ENCODE peak calls at places on chromosomes 1 and 21, in eight cellular contexts. One of them, this sample, is unnamed.

GRCh38 chr1:206472454-206472853 is 2.2 kb downstream of the IKBKE start:
- DNase-seq in neuronal stem cell: no peak
- DNase-seq in Jurkat, Clone E6-1: peak
- DNase-seq in fibroblast of pulmonary artery: peak
- DNase-seq in pancreas: no peak
- DNase-seq in HCT116: no peak
- DNase-seq in mucosa of descending colon: peak
- DNase-seq in cardiac muscle cell: no peak
- DNase-seq in this sample: no peak

GRCh38 chr1:229070168-229070567 is 200.7 kb upstream of the RAB4A start:
- DNase-seq in pancreas: peak
- DNase-seq in fibroblast of pulmonary artery: peak
- DNase-seq in neuronal stem cell: no peak
- DNase-seq in HCT116: no peak
- DNase-seq in mucosa of descending colon: peak
- DNase-seq in Jurkat, Clone E6-1: no peak
- DNase-seq in cardiac muscle cell: peak
- DNase-seq in this sample: no peak

GRCh38 chr1:31372961-31373896 is at the start of gene FABP3:
- DNase-seq in fibroblast of pulmonary artery: peak
- DNase-seq in pancreas: peak
- DNase-seq in cardiac muscle cell: peak
- DNase-seq in mucosa of descending colon: peak
- DNase-seq in Jurkat, Clone E6-1: no peak
- DNase-seq in HCT116: no peak
- DNase-seq in neuronal stem cell: peak
- DNase-seq in this sample: no peak

GRCh38 chr21:38352536-38353219 is 95.9 kb downstream of the KCNJ15 start:
- DNase-seq in pancreas: peak
- DNase-seq in cardiac muscle cell: peak
- DNase-seq in neuronal stem cell: peak
- DNase-seq in Jurkat, Clone E6-1: peak
- DNase-seq in fibroblast of pulmonary artery: peak
- DNase-seq in HCT116: peak
- DNase-seq in mucosa of descending colon: peak
- DNase-seq in this sample: peak

GRCh38 chr1:16122916-16123315 is 33.0 kb downstream of the EPHA2 start:
- DNase-seq in pancreas: no peak
- DNase-seq in mucosa of descending colon: no peak
- DNase-seq in fibroblast of pulmonary artery: peak
- DNase-seq in Jurkat, Clone E6-1: peak
- DNase-seq in neuronal stem cell: no peak
- DNase-seq in HCT116: no peak
- DNase-seq in cardiac muscle cell: no peak
- DNase-seq in this sample: no peak

GRCh38 chr1:116232989-116233514 is 121.9 kb downstream of the MAB21L3 start:
- DNase-seq in Jurkat, Clone E6-1: no peak
- DNase-seq in cardiac muscle cell: peak
- DNase-seq in neuronal stem cell: no peak
- DNase-seq in HCT116: no peak
- DNase-seq in fibroblast of pulmonary artery: peak
- DNase-seq in mucosa of descending colon: no peak
- DNase-seq in pancreas: peak
- DNase-seq in this sample: peak

GRCh38 chr1:205948000-205948399 is 4.7 kb upstream of the SLC26A9 start:
- DNase-seq in fibroblast of pulmonary artery: no peak
- DNase-seq in HCT116: no peak
- DNase-seq in pancreas: no peak
- DNase-seq in Jurkat, Clone E6-1: no peak
- DNase-seq in neuronal stem cell: no peak
- DNase-seq in cardiac muscle cell: no peak
- DNase-seq in mucosa of descending colon: no peak
- DNase-seq in this sample: no peak

GRCh38 chr1:37999434-38000232 is 5.7 kb downstream of the FHL3 start:
- DNase-seq in neuronal stem cell: no peak
- DNase-seq in fibroblast of pulmonary artery: peak
- DNase-seq in mucosa of descending colon: no peak
- DNase-seq in HCT116: no peak
- DNase-seq in Jurkat, Clone E6-1: no peak
- DNase-seq in cardiac muscle cell: no peak
- DNase-seq in pancreas: peak
- DNase-seq in this sample: no peak

GRCh38 chr1:245332513-245332912 is 177.7 kb downstream of the KIF26B start:
- DNase-seq in HCT116: no peak
- DNase-seq in Jurkat, Clone E6-1: no peak
- DNase-seq in pancreas: no peak
- DNase-seq in fibroblast of pulmonary artery: no peak
- DNase-seq in neuronal stem cell: no peak
- DNase-seq in mucosa of descending colon: no peak
- DNase-seq in cardiac muscle cell: no peak
- DNase-seq in this sample: no peak

GRCh38 chr1:26829214-26829911 is 2.9 kb downstream of the ZDHHC18 start:
- DNase-seq in cardiac muscle cell: no peak
- DNase-seq in neuronal stem cell: no peak
- DNase-seq in mucosa of descending colon: no peak
- DNase-seq in fibroblast of pulmonary artery: no peak
- DNase-seq in Jurkat, Clone E6-1: no peak
- DNase-seq in HCT116: no peak
- DNase-seq in pancreas: no peak
- DNase-seq in this sample: no peak

GRCh38 chr21:45256021-45256911 is 31.4 kb downstream of the POFUT2 start:
- DNase-seq in Jurkat, Clone E6-1: peak
- DNase-seq in HCT116: no peak
- DNase-seq in fibroblast of pulmonary artery: no peak
- DNase-seq in neuronal stem cell: no peak
- DNase-seq in cardiac muscle cell: no peak
- DNase-seq in pancreas: no peak
- DNase-seq in mucosa of descending colon: no peak
- DNase-seq in this sample: no peak

GRCh38 chr1:232906441-232906840 is 44.0 kb upstream of the NTPCR start:
- DNase-seq in HCT116: no peak
- DNase-seq in cardiac muscle cell: no peak
- DNase-seq in mucosa of descending colon: no peak
- DNase-seq in fibroblast of pulmonary artery: no peak
- DNase-seq in Jurkat, Clone E6-1: no peak
- DNase-seq in pancreas: no peak
- DNase-seq in neuronal stem cell: no peak
- DNase-seq in this sample: no peak

GRCh38 chr1:71649588-71649987 is 568.8 kb upstream of the ZRANB2 start:
- DNase-seq in mucosa of descending colon: no peak
- DNase-seq in neuronal stem cell: no peak
- DNase-seq in cardiac muscle cell: no peak
- DNase-seq in HCT116: no peak
- DNase-seq in pancreas: no peak
- DNase-seq in Jurkat, Clone E6-1: no peak
- DNase-seq in fibroblast of pulmonary artery: no peak
- DNase-seq in this sample: no peak
- H3K4me3 ChIP-seq in mucosa of descending colon: no peak
- H3K4me3 ChIP-seq in neuronal stem cell: no peak
- H3K4me3 ChIP-seq in cardiac muscle cell: no peak
- H3K4me3 ChIP-seq in HCT116: no peak
- H3K4me3 ChIP-seq in pancreas: no peak
- H3K4me3 ChIP-seq in Jurkat, Clone E6-1: no peak
- H3K4me3 ChIP-seq in fibroblast of pulmonary artery: no peak
- H3K4me3 ChIP-seq in this sample: no peak

GRCh38 chr1:234979316-234980223 is 149.1 kb downstream of the TOMM20 start:
- DNase-seq in Jurkat, Clone E6-1: peak
- DNase-seq in neuronal stem cell: no peak
- DNase-seq in mucosa of descending colon: no peak
- DNase-seq in HCT116: no peak
- DNase-seq in pancreas: no peak
- DNase-seq in fibroblast of pulmonary artery: no peak
- DNase-seq in cardiac muscle cell: no peak
- DNase-seq in this sample: peak
- H3K4me3 ChIP-seq in Jurkat, Clone E6-1: no peak
- H3K4me3 ChIP-seq in neuronal stem cell: no peak
- H3K4me3 ChIP-seq in mucosa of descending colon: no peak
- H3K4me3 ChIP-seq in HCT116: no peak
- H3K4me3 ChIP-seq in pancreas: no peak
- H3K4me3 ChIP-seq in fibroblast of pulmonary artery: no peak
- H3K4me3 ChIP-seq in cardiac muscle cell: no peak
- H3K4me3 ChIP-seq in this sample: no peak

GRCh38 chr1:51514733-51515132 is 4.3 kb downstream of the EPS15 start:
- DNase-seq in neuronal stem cell: no peak
- DNase-seq in cardiac muscle cell: no peak
- DNase-seq in Jurkat, Clone E6-1: no peak
- DNase-seq in fibroblast of pulmonary artery: no peak
- DNase-seq in mucosa of descending colon: no peak
- DNase-seq in pancreas: no peak
- DNase-seq in HCT116: no peak
- DNase-seq in this sample: no peak
- H3K4me3 ChIP-seq in neuronal stem cell: no peak
- H3K4me3 ChIP-seq in cardiac muscle cell: no peak
- H3K4me3 ChIP-seq in Jurkat, Clone E6-1: no peak
- H3K4me3 ChIP-seq in fibroblast of pulmonary artery: no peak
- H3K4me3 ChIP-seq in mucosa of descending colon: no peak
- H3K4me3 ChIP-seq in pancreas: no peak
- H3K4me3 ChIP-seq in HCT116: no peak
- H3K4me3 ChIP-seq in this sample: peak

GRCh38 chr1:47711848-47712492 is 274.1 kb downstream of the FOXD2 start:
- DNase-seq in mucosa of descending colon: no peak
- DNase-seq in pancreas: no peak
- DNase-seq in HCT116: no peak
- DNase-seq in neuronal stem cell: no peak
- DNase-seq in cardiac muscle cell: no peak
- DNase-seq in Jurkat, Clone E6-1: no peak
- DNase-seq in fibroblast of pulmonary artery: no peak
- DNase-seq in this sample: no peak

GRCh38 chr1:47711211-47711847 is 273.5 kb downstream of the FOXD2 start:
- DNase-seq in HCT116: no peak
- DNase-seq in Jurkat, Clone E6-1: no peak
- DNase-seq in mucosa of descending colon: no peak
- DNase-seq in neuronal stem cell: no peak
- DNase-seq in cardiac muscle cell: no peak
- DNase-seq in pancreas: no peak
- DNase-seq in fibroblast of pulmonary artery: no peak
- DNase-seq in this sample: no peak

GRCh38 chr1:47708658-47709301 is 270.9 kb downstream of the FOXD2 start:
- DNase-seq in HCT116: no peak
- DNase-seq in cardiac muscle cell: peak
- DNase-seq in neuronal stem cell: no peak
- DNase-seq in fibroblast of pulmonary artery: no peak
- DNase-seq in mucosa of descending colon: peak
- DNase-seq in pancreas: no peak
- DNase-seq in Jurkat, Clone E6-1: no peak
- DNase-seq in this sample: no peak

GRCh38 chr1:47709302-47710074 is 271.6 kb downstream of the FOXD2 start:
- DNase-seq in neuronal stem cell: peak
- DNase-seq in pancreas: no peak
- DNase-seq in HCT116: no peak
- DNase-seq in mucosa of descending colon: peak
- DNase-seq in cardiac muscle cell: peak
- DNase-seq in fibroblast of pulmonary artery: no peak
- DNase-seq in Jurkat, Clone E6-1: no peak
- DNase-seq in this sample: peak

DNA sequence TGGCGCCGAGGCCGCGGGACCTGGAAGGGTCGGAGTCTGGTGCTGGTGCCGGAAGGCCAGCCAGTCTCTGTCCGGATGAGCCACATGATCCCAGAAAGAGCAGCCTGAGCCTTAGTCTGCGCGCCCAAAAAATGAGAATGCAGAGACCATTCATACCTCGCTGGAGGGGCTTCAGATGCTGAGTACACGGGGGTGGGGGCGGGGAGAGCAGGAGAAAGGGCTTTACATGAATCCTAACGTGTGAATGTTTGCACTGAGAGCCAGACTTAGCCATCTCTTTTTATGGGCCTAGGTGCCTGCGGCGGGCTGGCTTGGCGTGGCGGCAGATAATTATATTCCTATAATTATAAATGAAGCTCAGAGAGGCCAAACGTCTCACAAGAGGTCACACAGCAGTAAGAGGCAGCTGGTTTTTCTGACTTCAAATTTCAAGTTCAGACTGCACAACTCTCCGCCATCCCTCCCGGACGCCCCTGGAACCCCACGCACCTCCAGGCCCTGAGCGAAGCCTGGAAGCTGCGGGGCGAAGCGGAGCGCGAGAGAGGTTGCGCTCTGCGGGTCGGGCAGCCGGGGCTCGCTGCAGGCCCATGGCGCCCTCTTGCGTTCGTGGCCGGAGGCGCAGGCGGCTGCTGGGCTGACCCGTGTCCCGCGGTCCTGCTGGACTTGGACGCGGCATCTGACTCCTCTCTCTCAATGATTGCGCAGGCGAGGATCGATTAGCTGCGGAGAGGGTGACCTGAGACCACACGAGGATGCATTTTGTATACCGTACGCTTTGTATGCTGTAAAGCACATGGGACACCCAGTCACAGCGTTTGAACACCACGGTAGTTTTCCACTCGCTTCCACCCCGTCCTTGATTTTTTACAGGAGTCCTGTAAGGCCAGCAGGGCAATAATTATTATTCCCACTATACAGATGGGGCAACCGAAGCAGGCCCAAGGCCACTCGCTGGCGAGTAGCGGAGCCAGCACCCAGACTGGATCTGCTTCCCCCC is 272.5 kb downstream of the FOXD2 start:
- DNase-seq in mucosa of descending colon: peak
- DNase-seq in Jurkat, Clone E6-1: peak
- DNase-seq in HCT116: peak
- DNase-seq in cardiac muscle cell: peak
- DNase-seq in fibroblast of pulmonary artery: peak
- DNase-seq in neuronal stem cell: peak
- DNase-seq in pancreas: peak
- DNase-seq in this sample: peak
- H3K4me3 ChIP-seq in mucosa of descending colon: no peak
- H3K4me3 ChIP-seq in Jurkat, Clone E6-1: no peak
- H3K4me3 ChIP-seq in HCT116: peak
- H3K4me3 ChIP-seq in cardiac muscle cell: peak
- H3K4me3 ChIP-seq in fibroblast of pulmonary artery: peak
- H3K4me3 ChIP-seq in neuronal stem cell: peak
- H3K4me3 ChIP-seq in pancreas: peak
- H3K4me3 ChIP-seq in this sample: peak

GRCh38 chr1:216914974-216915373 is 191.7 kb upstream of the ESRRG start:
- DNase-seq in pancreas: no peak
- DNase-seq in Jurkat, Clone E6-1: no peak
- DNase-seq in fibroblast of pulmonary artery: peak
- DNase-seq in neuronal stem cell: no peak
- DNase-seq in HCT116: no peak
- DNase-seq in cardiac muscle cell: no peak
- DNase-seq in mucosa of descending colon: no peak
- DNase-seq in this sample: no peak

GRCh38 chr1:216923601-216924000 is 200.4 kb upstream of the ESRRG start:
- DNase-seq in pancreas: no peak
- DNase-seq in cardiac muscle cell: no peak
- DNase-seq in fibroblast of pulmonary artery: no peak
- DNase-seq in Jurkat, Clone E6-1: no peak
- DNase-seq in HCT116: no peak
- DNase-seq in neuronal stem cell: no peak
- DNase-seq in mucosa of descending colon: no peak
- DNase-seq in this sample: no peak

GRCh38 chr1:216917039-216917438 is 193.8 kb upstream of the ESRRG start:
- DNase-seq in fibroblast of pulmonary artery: no peak
- DNase-seq in HCT116: no peak
- DNase-seq in cardiac muscle cell: peak
- DNase-seq in mucosa of descending colon: no peak
- DNase-seq in neuronal stem cell: no peak
- DNase-seq in Jurkat, Clone E6-1: no peak
- DNase-seq in pancreas: no peak
- DNase-seq in this sample: no peak

GRCh38 chr1:216913966-216914365 is 190.7 kb upstream of the ESRRG start:
- DNase-seq in Jurkat, Clone E6-1: no peak
- DNase-seq in fibroblast of pulmonary artery: peak
- DNase-seq in pancreas: no peak
- DNase-seq in mucosa of descending colon: no peak
- DNase-seq in cardiac muscle cell: no peak
- DNase-seq in neuronal stem cell: no peak
- DNase-seq in HCT116: no peak
- DNase-seq in this sample: no peak

GRCh38 chr1:216919033-216919970 is 196.1 kb upstream of the ESRRG start:
- DNase-seq in HCT116: no peak
- DNase-seq in Jurkat, Clone E6-1: no peak
- DNase-seq in neuronal stem cell: no peak
- DNase-seq in fibroblast of pulmonary artery: no peak
- DNase-seq in pancreas: no peak
- DNase-seq in cardiac muscle cell: no peak
- DNase-seq in mucosa of descending colon: no peak
- DNase-seq in this sample: no peak
- H3K4me3 ChIP-seq in HCT116: no peak
- H3K4me3 ChIP-seq in Jurkat, Clone E6-1: no peak
- H3K4me3 ChIP-seq in neuronal stem cell: no peak
- H3K4me3 ChIP-seq in fibroblast of pulmonary artery: no peak
- H3K4me3 ChIP-seq in pancreas: no peak
- H3K4me3 ChIP-seq in cardiac muscle cell: no peak
- H3K4me3 ChIP-seq in mucosa of descending colon: no peak
- H3K4me3 ChIP-seq in this sample: no peak

This sample was measured in naive thymus-derived CD4-positive, alpha-beta T cell.